ENCODE peak calls at places on chromosomes 7 and 10, in seven cellular contexts. O is body of pancreas, T is sigmoid colon, M is tibial artery, R is MM.1S, S is uterus, W is fibroblast of lung. D is an unnamed sample.

GRCh38 chr10:23088609-23089008 is 6.8 kb upstream of the MSRB2 start:
- DNase-seq in S (no peak), W (no peak), M (no peak), T (no peak), O (no peak), R (no peak), D (no peak)

GRCh38 chr7:158549176-158549833 is 38.3 kb downstream of the PTPRN2 start:
- DNase-seq in R (no peak), W (no peak), O (peak; percentile 46), M (peak; percentile 30), T (no peak), S (peak; percentile 52), D (peak; percentile 16)

GRCh38 chr10:13894412-13895093 is 307.8 kb downstream of the PRPF18 start:
- DNase-seq in W (no peak), M (no peak), S (no peak), R (no peak), T (no peak), O (no peak), D (no peak)

GRCh38 chr7:155918720-155919399 is 106.6 kb upstream of the SHH start:
- DNase-seq in O (peak; percentile 80), W (peak; percentile 98), M (no peak), S (no peak), R (no peak), T (no peak), D (peak; percentile 81)

GRCh38 chr10:12348870-12349627 is at the start of gene CAMK1D:
- DNase-seq in S (peak; percentile 79), M (peak; percentile 81), R (peak; percentile 89), W (peak; percentile 69), O (peak; percentile 86), T (peak; percentile 94), D (peak; percentile 72)

GRCh38 chr10:70461397-70462348 is 16.9 kb upstream of the PALD1 start:
- DNase-seq in O (peak; percentile 70), M (peak; percentile 54), W (peak; percentile 61), R (peak; percentile 58), T (peak; percentile 80), S (peak; percentile 60), D (peak; percentile 48)

GRCh38 chr7:144835166-144835611 is 664 bp downstream of the TPK1 start:
- DNase-seq in O (peak; percentile 54), S (peak; percentile 37), T (peak; percentile 70), M (peak; percentile 37), R (peak; percentile 54), W (peak; percentile 65), D (peak; percentile 60)

GRCh38 chr10:83346216-83346910 is 792.9 kb upstream of the GHITM start:
- DNase-seq in T (no peak), O (no peak), M (no peak), S (no peak), W (no peak), R (no peak), D (no peak)

GRCh38 chr7:30159698-30160143 is 24.9 kb downstream of the MTURN start:
- DNase-seq in T (no peak), M (no peak), O (peak; percentile 54), S (no peak), W (peak; percentile 23), R (peak; percentile 44), D (peak; percentile 37)

GRCh38 chr10:63699785-63700184 is 178.6 kb downstream of the REEP3 start:
- DNase-seq in S (peak; percentile 57), T (no peak), M (peak; percentile 58), R (no peak), O (peak; percentile 65), W (peak; percentile 74), D (peak; percentile 90)

GRCh38 chr10:6211341-6212265 is 8.9 kb downstream of the PFKFB3 start:
- DNase-seq in W (peak; percentile 64), R (no peak), S (peak; percentile 65), O (no peak), T (peak; percentile 86), M (no peak), D (peak; percentile 80)

GRCh38 chr7:137691566-137691965 is 155.2 kb downstream of the DGKI start:
- DNase-seq in M (no peak), O (no peak), T (no peak), S (no peak), R (no peak), W (peak; percentile 6), D (no peak)

GRCh38 chr7:79702116-79702515 is 248.6 kb upstream of the MAGI2 start:
- DNase-seq in M (no peak), R (no peak), O (no peak), T (no peak), S (no peak), W (no peak), D (no peak)

GRCh38 chr7:31111109-31111451 is 59.0 kb downstream of the ADCYAP1R1 start:
- DNase-seq in W (no peak), S (no peak), M (no peak), R (no peak), T (no peak), O (no peak), D (no peak)

GRCh38 chr7:42029405-42029804 is 207.6 kb downstream of the GLI3 start:
- DNase-seq in O (no peak), M (no peak), T (no peak), W (no peak), S (no peak), R (no peak), D (no peak)

GRCh38 chr7:146713907-146714306 is 597.3 kb downstream of the CNTNAP2 start:
- DNase-seq in R (no peak), O (no peak), T (no peak), W (no peak), M (no peak), S (no peak), D (no peak)

GRCh38 chr10:69422676-69423075 is 6.0 kb upstream of the TACR2 start:
- DNase-seq in T (peak; percentile 59), M (no peak), S (no peak), W (no peak), R (no peak), O (no peak), D (no peak)

GRCh38 chr7:2108501-2109250 is 124.1 kb downstream of the MAD1L1 start:
- DNase-seq in O (no peak), M (no peak), W (no peak), T (no peak), S (no peak), R (no peak), D (no peak)

GRCh38 chr7:74544706-74545469 is 91.2 kb downstream of the GTF2IRD1 start:
- DNase-seq in R (peak; percentile 57), T (no peak), M (no peak), S (no peak), W (peak; percentile 73), O (peak; percentile 79), D (no peak)

GRCh38 chr7:17302575-17303142 is 4.2 kb downstream of the AHR start:
- DNase-seq in S (no peak), O (no peak), T (no peak), W (peak; percentile 65), M (no peak), R (peak; percentile 32), D (no peak)
- H3K4me3 ChIP-seq in S (no peak overlapping the region), O (no peak overlapping the region), T (peak overlapping the region; percentile 97), W (peak overlapping the region; percentile 25), M (peak overlapping the region; percentile 4), R (peak overlapping the region; percentile 12), D (no peak overlapping the region)

GRCh38 chr7:45031829-45032228 is 31.8 kb downstream of the CCM2 start:
- DNase-seq in W (no peak), O (no peak), S (no peak), T (no peak), M (no peak), R (no peak), D (no peak)

GRCh38 chr7:45032421-45032820 is 32.4 kb downstream of the CCM2 start:
- DNase-seq in M (no peak), S (no peak), O (no peak), W (no peak), T (no peak), R (no peak), D (no peak)

GRCh38 chr7:45035371-45035770 is 35.4 kb downstream of the CCM2 start:
- DNase-seq in S (no peak), T (no peak), W (no peak), R (no peak), O (no peak), M (no peak), D (no peak)

GRCh38 chr7:45033931-45034290 is 33.9 kb downstream of the CCM2 start:
- DNase-seq in R (no peak), O (peak; percentile 14), W (no peak), M (no peak), T (no peak), S (no peak), D (peak; percentile 82)

DNA sequence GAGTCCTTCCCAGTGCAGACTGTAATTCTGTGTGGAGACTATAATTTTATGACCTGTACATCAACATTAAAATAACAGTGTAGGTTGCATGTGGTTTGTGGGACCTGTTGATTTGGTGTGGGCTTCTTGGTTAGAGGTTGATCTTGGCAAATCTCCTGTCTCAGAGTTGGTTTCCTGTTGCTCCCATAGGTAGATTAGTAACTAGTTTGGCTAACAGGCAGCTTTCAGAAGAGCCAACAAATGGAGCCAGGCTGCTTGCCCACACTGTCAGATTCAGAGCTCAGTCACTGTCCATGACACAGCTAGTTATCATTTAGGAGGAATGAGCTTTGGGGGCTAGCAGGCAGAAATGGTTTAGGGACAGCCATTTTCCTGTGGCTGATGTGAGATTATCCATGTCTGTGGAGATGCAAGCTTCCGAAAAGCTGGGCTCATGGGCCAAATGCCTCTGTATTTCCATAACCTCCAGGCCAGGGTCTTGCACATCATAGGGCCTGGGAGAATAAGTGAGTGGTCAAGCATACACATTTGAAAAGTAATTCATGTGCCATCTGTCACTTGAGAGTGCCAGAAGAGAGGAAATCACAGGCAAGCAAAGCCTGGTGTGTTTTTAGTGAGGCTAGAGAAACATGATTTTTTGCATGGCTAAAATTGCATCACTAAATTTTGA is 33.4 kb downstream of the CCM2 start:
- DNase-seq in S (no peak), T (no peak), M (no peak), O (no peak), W (peak; percentile 8), R (no peak), D (no peak)
- H3K27ac ChIP-seq in S (no peak overlapping the region), T (no peak overlapping the region), M (peak overlapping the region; percentile 52), O (no peak overlapping the region), W (no peak overlapping the region), R (peak overlapping the region; percentile 6), D (peak overlapping the region; percentile 11)

GRCh38 chr7:23811540-23811939 is 101.5 kb downstream of the STK31 start:
- DNase-seq in O (no peak), R (peak; percentile 9), T (no peak), S (no peak), W (no peak), M (no peak), D (no peak)
- TF ChIP-seq CTCF in O (no peak), R (peak; percentile 50), T (no peak), S (no peak), W (peak; percentile 35), M (no peak), D (no peak)

GRCh38 chr10:86364551-86365345 is 1.8 kb downstream of the GRID1 start:
- DNase-seq in T (peak; percentile 61), M (peak; percentile 18), R (no peak), S (no peak), W (no peak), O (no peak), D (peak; percentile 53)

GRCh38 chr10:86363833-86364511 is 2.6 kb downstream of the GRID1 start:
- DNase-seq in T (peak; percentile 57), R (no peak), O (no peak), S (no peak), M (peak; percentile 18), W (no peak), D (no peak)

GRCh38 chr10:86362566-86363183 is 3.9 kb downstream of the GRID1 start:
- DNase-seq in O (no peak), T (peak; percentile 54), M (peak; percentile 14), S (no peak), R (no peak), W (no peak), D (peak; percentile 8)

GRCh38 chr10:86362129-86362527 is 4.5 kb downstream of the GRID1 start:
- DNase-seq in T (peak; percentile 18), R (no peak), M (peak; percentile 15), W (no peak), S (no peak), O (no peak), D (peak; percentile 5)

GRCh38 chr10:86363184-86363832 is 3.3 kb downstream of the GRID1 start:
- DNase-seq in T (peak; percentile 62), O (peak; percentile 59), S (no peak), M (peak; percentile 22), W (no peak), R (no peak), D (peak; percentile 18)
- H3K4me3 ChIP-seq in T (peak overlapping the region; percentile 26), O (no peak overlapping the region), S (no peak overlapping the region), M (no peak overlapping the region), W (no peak overlapping the region), R (no peak overlapping the region), D (no peak overlapping the region)